ENCODE peak calls at places on chromosomes 5 and 9, in nine cellular contexts. Q, P, I, J, V, S, C, N and D are unnamed samples.

GRCh38 chr9:72294952-72295351 is 70.1 kb downstream of the ZFAND5 start:
- DNase-seq in I (no peak), P (no peak), N (peak; percentile 52), C (no peak), V (no peak), S (no peak), Q (no peak), J (no peak), D (no peak)

GRCh38 chr9:18492612-18493011 is 18.7 kb downstream of the ADAMTSL1 start:
- DNase-seq in V (peak; percentile 50), S (no peak), N (no peak), C (no peak), I (no peak), J (no peak), P (no peak), Q (no peak), D (no peak)

GRCh38 chr5:5418006-5418405 is 4.5 kb upstream of the ICE1 start:
- DNase-seq in Q (no peak), I (no peak), V (no peak), P (no peak), N (no peak), C (no peak), J (no peak), S (no peak), D (no peak)

GRCh38 chr9:135134253-135135028 is 47.0 kb downstream of the OLFM1 start:
- DNase-seq in V (no peak), N (no peak), P (peak; percentile 62), I (no peak), J (no peak), S (no peak), Q (no peak), C (no peak), D (no peak)

GRCh38 chr5:16178745-16179372 is 732 bp downstream of the MARCHF11 start:
- DNase-seq in C (peak; percentile 82), S (no peak), V (peak; percentile 73), P (peak; percentile 59), J (peak; percentile 85), N (peak; percentile 63), Q (no peak), I (peak; percentile 51), D (peak; percentile 35)

GRCh38 chr5:61638476-61638875 is 306.4 kb downstream of the ZSWIM6 start:
- DNase-seq in Q (no peak), I (no peak), S (no peak), C (peak; percentile 40), V (no peak), N (no peak), P (no peak), J (no peak), D (no peak)

GRCh38 chr5:174239718-174240117 is 194.2 kb downstream of the NSG2 start:
- DNase-seq in V (no peak), N (no peak), Q (no peak), S (no peak), P (peak; percentile 23), I (no peak), C (no peak), J (no peak), D (no peak)

GRCh38 chr5:31944683-31945445 is 229.3 kb downstream of the GOLPH3 start:
- DNase-seq in S (no peak), V (no peak), I (peak; percentile 78), N (no peak), J (no peak), C (no peak), P (no peak), Q (no peak), D (no peak)

GRCh38 chr5:154783774-154784460 is 28.7 kb downstream of the LARP1 start:
- DNase-seq in N (no peak), V (peak; percentile 37), I (no peak), J (no peak), P (peak; percentile 44), Q (peak; percentile 75), C (peak; percentile 67), S (peak; percentile 36), D (no peak)

GRCh38 chr9:135456436-135457104 is 23.0 kb upstream of the PPP1R26 start:
- DNase-seq in P (no peak), V (no peak), N (no peak), I (no peak), S (no peak), Q (no peak), J (no peak), C (no peak), D (no peak)

GRCh38 chr5:153619706-153620105 is 129.2 kb downstream of the GRIA1 start:
- DNase-seq in S (no peak), I (peak; percentile 62), J (no peak), N (no peak), V (peak; percentile 54), Q (no peak), C (no peak), P (no peak), D (no peak)

GRCh38 chr9:82104252-82104651 is 115.7 kb downstream of the SPATA31D1 start:
- DNase-seq in S (no peak), V (no peak), C (no peak), P (no peak), N (no peak), J (no peak), I (no peak), Q (no peak), D (no peak)

GRCh38 chr9:132042324-132042723 is 37.3 kb downstream of the MED27 start:
- DNase-seq in C (no peak), P (no peak), J (no peak), N (no peak), Q (no peak), V (peak; percentile 91), I (peak; percentile 94), S (no peak), D (peak; percentile 55)

GRCh38 chr5:163586431-163587033 is 81.1 kb downstream of the MAT2B start:
- DNase-seq in S (no peak), N (no peak), J (no peak), I (no peak), Q (no peak), P (no peak), V (no peak), C (no peak), D (no peak)

GRCh38 chr5:180470966-180471582 is 23.1 kb upstream of the CNOT6 start:
- DNase-seq in V (peak; percentile 79), I (peak; percentile 66), S (peak; percentile 51), P (peak; percentile 46), J (peak; percentile 66), N (peak; percentile 67), Q (no peak), C (peak; percentile 46), D (no peak)

GRCh38 chr9:111294691-111295451 is 35.2 kb downstream of the OR2K2 start:
- DNase-seq in V (no peak), P (no peak), S (no peak), Q (no peak), N (no peak), C (no peak), I (no peak), J (no peak), D (no peak)

GRCh38 chr9:86122309-86122708 is 23.0 kb upstream of the GOLM1 start:
- DNase-seq in Q (no peak), I (no peak), J (no peak), P (no peak), V (peak; percentile 16), S (no peak), N (no peak), C (no peak), D (no peak)

GRCh38 chr5:95130951-95131350 is 153.9 kb downstream of the MCTP1 start:
- DNase-seq in S (no peak), Q (no peak), I (peak; percentile 17), N (no peak), J (no peak), P (no peak), C (no peak), V (peak; percentile 33), D (peak; percentile 14)

GRCh38 chr9:79221084-79221483 is 350.7 kb upstream of the TLE4 start:
- DNase-seq in I (peak; percentile 83), J (no peak), V (peak; percentile 87), S (no peak), Q (no peak), C (no peak), P (no peak), N (no peak), D (peak; percentile 62)

GRCh38 chr5:133233616-133234015 is 181.8 kb downstream of the HSPA4 start:
- DNase-seq in P (no peak), Q (no peak), N (no peak), J (peak; percentile 23), V (no peak), C (no peak), I (no peak), S (no peak), D (no peak)
- TF ChIP-seq CTCF in P (no peak), Q (no peak), N (no peak), J (no peak), V (no peak), C (no peak), I (no peak), S (no peak), D (no peak)

DNA sequence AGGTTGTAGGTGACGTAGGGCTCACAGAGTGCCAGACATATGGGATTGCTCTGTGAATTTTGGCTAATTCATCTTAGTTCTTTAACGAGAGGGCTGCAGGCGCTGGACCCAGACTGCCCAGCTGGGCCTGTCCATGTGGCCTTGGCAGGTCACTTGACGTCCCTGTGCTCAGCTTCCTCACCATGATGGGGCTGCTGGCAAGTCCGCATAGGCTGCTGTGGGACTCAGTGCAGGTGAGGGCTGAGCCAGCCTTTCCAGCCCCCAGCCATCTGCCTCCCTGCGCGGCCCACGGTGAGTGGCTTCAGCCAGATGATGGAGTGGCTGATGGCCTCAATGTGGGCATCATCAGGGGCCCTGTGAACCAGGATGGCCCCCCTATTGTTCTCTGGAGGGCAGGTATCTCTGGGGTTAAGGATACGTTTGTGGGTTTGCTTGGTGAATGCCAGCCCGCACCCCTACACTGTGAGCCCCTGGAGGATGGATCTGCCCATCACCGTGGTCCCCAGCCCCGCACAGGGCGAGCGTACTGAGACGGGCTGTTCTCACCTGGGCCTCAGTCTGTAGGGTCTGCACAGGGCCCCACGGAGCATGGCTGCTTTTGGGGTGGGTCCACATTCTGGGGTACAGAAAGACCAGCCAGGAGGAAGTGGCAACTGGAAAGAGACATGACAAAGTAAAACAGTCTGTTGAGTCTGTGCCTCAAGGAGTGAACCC is 3.7 kb downstream of the CARD19 start:
- DNase-seq in Q (no peak), C (no peak), P (no peak), I (no peak), N (peak; percentile 44), V (no peak), J (peak; percentile 62), S (peak; percentile 19), D (no peak)
- H3K4me3 ChIP-seq in Q (no peak overlapping the region), C (no peak overlapping the region), P (no peak overlapping the region), I (peak overlapping the region; percentile 20), N (no peak overlapping the region), V (no peak overlapping the region), J (no peak overlapping the region), S (no peak overlapping the region), D (no peak overlapping the region)

GRCh38 chr5:127084656-127085055 is 11.4 kb upstream of the C5orf63 start:
- DNase-seq in P (no peak), V (no peak), Q (no peak), I (no peak), J (no peak), S (no peak), N (no peak), C (no peak), D (no peak)
- TF ChIP-seq CTCF in P (no peak), V (no peak), Q (no peak), I (no peak), J (no peak), S (no peak), N (no peak), C (no peak), D (no peak)

GRCh38 chr5:87185838-87186237 is 81.8 kb upstream of the RASA1 start:
- DNase-seq in J (no peak), S (no peak), I (no peak), V (no peak), C (no peak), N (no peak), P (no peak), Q (no peak), D (no peak)
- H3K4me3 ChIP-seq in J (no peak overlapping the region), S (no peak overlapping the region), I (no peak overlapping the region), V (no peak overlapping the region), C (no peak overlapping the region), N (no peak overlapping the region), P (no peak overlapping the region), Q (no peak overlapping the region), D (no peak overlapping the region)